ENCODE peak calls at places on chromosomes 2 and 18, in five cellular contexts. Q is AG09309, Z is fibroblast of pulmonary artery, C is mucosa of descending colon, J is K562. P is an unnamed sample.

GRCh38 chr2:39665811-39666488 is at the start of gene TMEM178A:
- DNase-seq in Z (no peak), Q (no peak), C (no peak), J (no peak), P (peak)

GRCh38 chr2:53475766-53476165 is 291.8 kb upstream of the CHAC2 start:
- DNase-seq in J (no peak), Q (no peak), C (no peak), Z (no peak), P (no peak)

GRCh38 chr2:180456811-180457210 is 449.7 kb upstream of the CWC22 start:
- DNase-seq in Q (no peak), J (no peak), C (no peak), Z (no peak), P (no peak)

GRCh38 chr2:216534809-216535208 is 36.2 kb downstream of the RPL37A start:
- DNase-seq in Z (no peak), Q (no peak), J (no peak), C (no peak), P (no peak)

GRCh38 chr2:171798156-171798815 is 95.8 kb downstream of the SLC25A12 start:
- DNase-seq in Q (peak), J (no peak), Z (peak), C (no peak), P (no peak)

GRCh38 chr2:100418563-100418962 is 1.1 kb upstream of the CHST10 start:
- DNase-seq in Q (no peak), C (no peak), Z (no peak), J (no peak), P (no peak)

GRCh38 chr2:36357506-36358316 is 2.1 kb downstream of the CRIM1 start:
- DNase-seq in Z (peak), C (peak), Q (no peak), J (no peak), P (no peak)

GRCh38 chr18:31508781-31509180 is 10.8 kb downstream of the DSG2 start:
- DNase-seq in J (no peak), Q (no peak), Z (no peak), C (no peak), P (no peak)

GRCh38 chr2:237996041-237996593 is 29.3 kb downstream of the UBE2F start:
- DNase-seq in J (no peak), Q (peak), Z (peak), C (no peak), P (no peak)

GRCh38 chr18:28063181-28063790 is 113.6 kb downstream of the CDH2 start:
- DNase-seq in Z (peak), C (no peak), J (no peak), Q (no peak), P (no peak)

GRCh38 chr2:119827866-119828507 is 68.3 kb downstream of the PTPN4 start:
- DNase-seq in Z (peak), Q (no peak), C (no peak), J (no peak), P (no peak)

GRCh38 chr2:142585785-142586184 is 291.7 kb upstream of the KYNU start:
- DNase-seq in C (no peak), Z (no peak), J (no peak), Q (no peak), P (no peak)

GRCh38 chr2:29042581-29043075 is 31.7 kb downstream of the PCARE start:
- DNase-seq in J (no peak), C (no peak), Q (no peak), Z (peak), P (peak)

GRCh38 chr2:222912117-222912516 is 51.3 kb downstream of the ACSL3 start:
- DNase-seq in Q (peak), Z (peak), J (no peak), C (no peak), P (no peak)

GRCh38 chr18:71503222-71503621 is 1040.9 kb downstream of the CBLN2 start:
- DNase-seq in Q (no peak), Z (no peak), J (no peak), C (no peak), P (no peak)

GRCh38 chr18:7870855-7871254 is 303.7 kb downstream of the PTPRM start:
- DNase-seq in J (no peak), Z (peak), Q (peak), C (no peak), P (no peak)

GRCh38 chr2:30923575-30923974 is 116.3 kb upstream of the CAPN13 start:
- DNase-seq in J (no peak), Z (no peak), C (no peak), Q (no peak), P (no peak)

GRCh38 chr2:149422991-149423338 is 92.6 kb downstream of the LYPD6 start:
- DNase-seq in Q (no peak), C (no peak), J (no peak), Z (no peak), P (no peak)

GRCh38 chr2:30197570-30197969 is 33.8 kb upstream of the LBH start:
- DNase-seq in J (peak), C (no peak), Q (no peak), Z (no peak), P (no peak)

GRCh38 chr2:182581196-182581935 is 134.7 kb upstream of the DNAJC10 start:
- DNase-seq in Q (no peak), C (no peak), Z (peak), J (no peak), P (no peak)

GRCh38 chr2:127563458-127564428 is 28.3 kb downstream of the MYO7B start:
- DNase-seq in J (no peak), C (no peak), Z (no peak), Q (no peak), P (no peak)

GRCh38 chr2:237264480-237265219 is 149.3 kb downstream of the COL6A3 start:
- DNase-seq in C (no peak), Z (peak), Q (peak), J (no peak), P (no peak)

GRCh38 chr2:223647258-223647952 is 45.2 kb upstream of the SCG2 start:
- DNase-seq in Z (no peak), C (no peak), J (no peak), Q (no peak), P (no peak)

GRCh38 chr2:151918308-151918707 is 90.1 kb upstream of the ARL5A start:
- DNase-seq in Z (no peak), J (no peak), Q (no peak), C (no peak), P (no peak)

GRCh38 chr2:216603010-216603883 is 30.0 kb upstream of the IGFBP2 start:
- DNase-seq in C (no peak), Z (no peak), Q (no peak), J (no peak), P (no peak)

GRCh38 chr2:240344904-240345303 is 90.6 kb upstream of the GPC1 start:
- DNase-seq in Q (no peak), Z (no peak), J (no peak), C (no peak), P (no peak)
- TF ChIP-seq CTCF in Q (no peak), Z (no peak), J (no peak), C (no peak), P (no peak)

GRCh38 chr2:189440644-189440946 is 679 bp upstream of the WDR75 start:
- DNase-seq in C (peak), J (peak), Z (no peak), Q (no peak), P (no peak)

GRCh38 chr2:189437931-189438330 is 3.3 kb upstream of the WDR75 start:
- DNase-seq in J (no peak), Z (no peak), C (no peak), Q (no peak), P (no peak)

GRCh38 chr2:189441709-189442074 is 418 bp downstream of the WDR75 start:
- DNase-seq in Z (no peak), J (no peak), Q (no peak), C (no peak), P (no peak)

GRCh38 chr2:189440947-189441708 is at the start of gene WDR75:
- DNase-seq in Q (peak), J (peak), C (peak), Z (peak), P (peak)

DNA sequence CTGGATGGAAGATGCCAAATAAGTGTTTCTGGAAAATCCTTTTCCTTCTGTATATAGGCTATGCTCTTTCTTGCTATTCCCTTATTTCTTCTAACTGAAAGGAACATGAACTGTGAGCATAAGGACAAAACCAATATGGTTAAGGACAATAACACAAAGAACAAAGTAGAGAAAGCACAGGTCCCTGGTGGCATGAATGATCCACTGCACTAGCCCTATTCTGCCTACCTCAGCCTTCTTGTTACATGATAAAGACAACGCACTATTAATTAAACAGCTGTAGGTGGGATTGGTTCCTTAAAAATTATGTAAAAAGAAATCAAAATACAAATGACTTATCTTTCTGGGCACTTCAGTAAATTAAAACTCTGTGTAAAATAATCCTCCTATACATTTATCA is 1.9 kb upstream of the WDR75 start:
- DNase-seq in C (no peak), Z (no peak), J (no peak), Q (no peak), P (no peak)
- TF ChIP-seq CTCF in C (no peak), Z (peak), J (no peak), Q (peak), P (no peak)

GRCh38 chr18:32552421-32553030 is 81.8 kb upstream of the GAREM1 start:
- DNase-seq in J (peak), Q (peak), Z (peak), C (no peak), P (no peak)

GRCh38 chr18:32553174-32553573 is 82.5 kb upstream of the GAREM1 start:
- DNase-seq in C (no peak), J (no peak), Z (peak), Q (no peak), P (no peak)

GRCh38 chr18:32548688-32549087 is 78.0 kb upstream of the GAREM1 start:
- DNase-seq in C (no peak), Q (no peak), Z (no peak), J (no peak), P (no peak)

GRCh38 chr18:32549248-32549842 is 78.7 kb upstream of the GAREM1 start:
- DNase-seq in J (peak), Q (no peak), C (no peak), Z (peak), P (no peak)

DNA sequence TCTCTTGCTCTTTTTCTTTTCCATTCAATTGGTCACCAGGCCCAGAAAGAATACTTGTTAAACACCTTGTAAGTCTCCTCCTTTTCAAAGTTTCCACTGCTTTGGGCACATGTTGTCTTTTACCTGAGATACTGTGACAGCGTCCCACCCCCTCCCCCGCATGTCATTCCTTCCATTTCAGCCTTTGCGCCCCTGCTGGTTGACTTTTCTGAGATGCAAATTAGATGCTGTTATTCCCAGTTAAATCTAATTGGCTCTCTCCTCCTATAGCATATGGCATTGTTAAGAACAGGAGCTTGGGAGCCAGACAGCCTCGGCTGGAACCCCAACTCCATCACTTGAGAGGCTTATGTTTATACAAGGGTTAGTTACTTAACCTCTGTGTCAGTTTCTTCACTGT is 80.3 kb upstream of the GAREM1 start:
- DNase-seq in C (no peak), Q (no peak), J (peak), Z (no peak), P (no peak)
- TF ChIP-seq CTCF in C (no peak), Q (peak), J (no peak), Z (peak), P (no peak)

DNA sequence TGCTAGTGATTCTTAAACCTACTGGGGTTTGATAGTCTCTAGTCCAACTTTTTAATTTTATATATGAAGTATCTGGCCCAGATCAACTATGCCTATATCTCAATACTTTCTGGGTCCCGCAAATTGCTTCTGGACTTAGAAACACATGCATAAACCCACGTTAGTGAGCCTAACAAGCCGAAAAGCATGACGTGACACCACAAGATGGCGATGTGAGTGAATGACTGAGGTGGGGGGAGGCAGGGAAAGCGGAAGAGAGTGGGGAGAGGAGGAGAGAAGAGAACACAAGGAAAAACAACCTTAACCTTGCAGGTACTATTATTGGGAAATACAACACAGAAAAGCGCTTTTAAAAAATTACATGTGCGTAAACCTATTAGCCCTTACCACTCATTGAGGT is 13.8 kb downstream of the PDIA6 start:
- DNase-seq in Q (no peak), Z (no peak), C (no peak), J (peak), P (no peak)
- TF ChIP-seq CTCF in Q (no peak), Z (no peak), C (no peak), J (peak), P (no peak)

GRCh38 chr2:15732341-15733077 is 140.8 kb downstream of the DDX1 start:
- DNase-seq in Q (no peak), Z (no peak), J (no peak), C (no peak), P (peak)
- TF ChIP-seq CTCF in Q (no peak), Z (no peak), J (no peak), C (no peak), P (no peak)

DNA sequence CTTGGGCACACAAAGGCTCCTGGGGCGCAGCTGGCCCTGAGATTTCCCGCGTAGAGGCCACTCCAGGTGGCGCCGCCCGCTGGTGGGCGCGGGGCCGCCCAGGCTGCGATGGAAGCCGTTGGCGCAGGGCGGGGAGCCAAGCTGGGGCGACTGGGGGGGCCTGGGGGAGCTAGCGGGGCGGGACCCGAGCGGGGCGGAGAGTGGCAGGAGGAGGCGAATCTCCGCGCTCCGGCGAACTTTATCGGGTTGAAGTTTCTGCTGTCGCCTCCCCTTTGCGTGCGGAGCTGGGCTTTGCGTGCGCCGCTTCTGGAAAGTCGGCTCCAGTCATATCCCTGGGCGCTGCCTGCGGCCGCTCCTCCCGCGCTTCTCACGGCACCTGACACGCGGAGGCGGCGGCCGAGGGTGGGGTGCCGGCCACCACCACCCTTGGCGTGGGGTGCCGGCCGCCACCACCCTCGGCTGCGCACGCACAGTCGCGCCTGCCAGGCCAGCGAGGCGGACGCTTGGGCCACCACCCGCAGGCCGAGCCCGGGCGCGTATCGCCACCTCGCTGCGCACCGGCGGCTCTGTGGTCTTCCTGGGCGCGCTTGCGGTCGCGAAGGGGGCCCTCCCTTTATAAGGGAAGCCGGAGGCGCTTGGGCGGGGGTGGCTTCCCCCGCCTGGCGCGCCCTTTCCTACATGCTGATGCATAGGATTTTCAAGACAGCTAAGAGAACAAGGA is 919 bp upstream of the CYP1B1 start:
- DNase-seq in Z (peak), Q (peak), J (peak), C (peak), P (peak)
- TF ChIP-seq CTCF in Z (no peak), Q (peak), J (no peak), C (no peak), P (peak)